ENCODE peak calls at places on chromosome 16, in seven cellular contexts. J is CD8-positive, alpha-beta T cell; I is IMR-90; M is tibial nerve; U is small intestine; B is naive thymus-derived CD4-positive, alpha-beta T cell; S is H9. X is an unnamed sample. For H3K4me1, the result is how much of the 10 kb centered on the place peaks cover.

GRCh38 chr16:4319454-4319853 is 3.6 kb downstream of the GLIS2 start:
- DNase-seq in B (no peak), I (no peak), J (peak), M (no peak), U (no peak), S (no peak), X (peak)

GRCh38 chr16:30458561-30459394 is 13.1 kb upstream of the SEPHS2 start:
- DNase-seq in S (no peak), M (no peak), B (peak), I (no peak), U (peak), J (peak), X (no peak)

GRCh38 chr16:55126456-55126855 is 195.8 kb downstream of the IRX5 start:
- DNase-seq in U (no peak), J (no peak), S (no peak), I (no peak), M (no peak), B (no peak), X (no peak)

GRCh38 chr16:83147244-83147643 is 520.5 kb downstream of the CDH13 start:
- DNase-seq in S (no peak), U (no peak), M (no peak), I (peak), B (no peak), J (no peak), X (no peak)

GRCh38 chr16:27123795-27124194 is 57.1 kb downstream of the C16orf82 start:
- DNase-seq in B (no peak), M (no peak), I (peak), U (no peak), S (no peak), J (no peak), X (no peak)

GRCh38 chr16:159136-159849 is 6.5 kb upstream of the HBM start:
- DNase-seq in U (no peak), B (no peak), J (no peak), I (no peak), M (no peak), S (no peak), X (no peak)

GRCh38 chr16:11211977-11212818 is 43.8 kb downstream of the SOCS1 start:
- DNase-seq in J (no peak), U (no peak), B (no peak), S (no peak), M (no peak), I (no peak), X (no peak)

GRCh38 chr16:75679366-75679765 is 2.6 kb upstream of the CPHXL2 start:
- DNase-seq in U (no peak), B (no peak), S (no peak), M (no peak), I (no peak), J (no peak), X (no peak)

GRCh38 chr16:3480901-3481695 is 14.2 kb downstream of the C16orf90 start:
- DNase-seq in U (no peak), I (no peak), J (no peak), B (no peak), S (no peak), M (no peak), X (no peak)

GRCh38 chr16:31476305-31477219 is 4.6 kb downstream of the TGFB1I1 start:
- DNase-seq in I (no peak), M (peak), U (peak), B (peak), S (peak), J (peak), X (peak)

GRCh38 chr16:89700649-89701424 is 668 bp downstream of the SPATA2L start:
- DNase-seq in B (peak), U (peak), S (peak), J (peak), M (no peak), I (peak), X (peak)

GRCh38 chr16:12097523-12098428 is 121.2 kb downstream of the SNX29 start:
- DNase-seq in J (no peak), M (no peak), I (peak), S (no peak), U (no peak), B (no peak), X (no peak)

GRCh38 chr16:79647586-79647985 is 47.0 kb upstream of the MAF start:
- DNase-seq in I (no peak), S (no peak), M (no peak), B (no peak), U (no peak), J (no peak), X (no peak)

GRCh38 chr16:87556941-87557459 is 45.3 kb upstream of the JPH3 start:
- DNase-seq in M (no peak), S (no peak), I (peak), B (no peak), U (no peak), J (no peak), X (no peak)

GRCh38 chr16:84836234-84836647 is 16.5 kb downstream of the CRISPLD2 start:
- DNase-seq in S (peak), B (no peak), J (no peak), M (peak), I (peak), U (no peak), X (no peak)

GRCh38 chr16:85250609-85251223 is 138.4 kb upstream of the CIBAR2 start:
- DNase-seq in J (no peak), S (no peak), U (no peak), M (no peak), B (no peak), I (no peak), X (no peak)

GRCh38 chr16:72434159-72434558 is 262.2 kb upstream of the PMFBP1 start:
- DNase-seq in I (peak), S (no peak), M (no peak), J (no peak), U (no peak), B (no peak), X (peak)

GRCh38 chr16:24217456-24217855 is 38.7 kb upstream of the CACNG3 start:
- DNase-seq in S (no peak), B (no peak), J (no peak), U (peak), I (no peak), M (no peak), X (no peak)
- H3K4me1 ChIP-seq in S (under half), B (under half), J (under half), U (under half), I (under half), M (under half), X (under half)

GRCh38 chr16:69840975-69841374 is 78.8 kb downstream of the WWP2 start:
- DNase-seq in M (no peak), I (no peak), S (no peak), U (peak), J (no peak), B (no peak), X (no peak)

GRCh38 chr16:69837380-69837779 is 75.2 kb downstream of the WWP2 start:
- DNase-seq in I (no peak), M (no peak), U (no peak), J (no peak), S (no peak), B (no peak), X (no peak)

GRCh38 chr16:69839240-69839688 is 77.1 kb downstream of the WWP2 start:
- DNase-seq in B (no peak), I (no peak), M (no peak), J (no peak), U (peak), S (no peak), X (no peak)

GRCh38 chr16:69838417-69838990 is 76.4 kb downstream of the WWP2 start:
- DNase-seq in B (no peak), I (no peak), U (no peak), M (no peak), J (no peak), S (no peak), X (no peak)

DNA sequence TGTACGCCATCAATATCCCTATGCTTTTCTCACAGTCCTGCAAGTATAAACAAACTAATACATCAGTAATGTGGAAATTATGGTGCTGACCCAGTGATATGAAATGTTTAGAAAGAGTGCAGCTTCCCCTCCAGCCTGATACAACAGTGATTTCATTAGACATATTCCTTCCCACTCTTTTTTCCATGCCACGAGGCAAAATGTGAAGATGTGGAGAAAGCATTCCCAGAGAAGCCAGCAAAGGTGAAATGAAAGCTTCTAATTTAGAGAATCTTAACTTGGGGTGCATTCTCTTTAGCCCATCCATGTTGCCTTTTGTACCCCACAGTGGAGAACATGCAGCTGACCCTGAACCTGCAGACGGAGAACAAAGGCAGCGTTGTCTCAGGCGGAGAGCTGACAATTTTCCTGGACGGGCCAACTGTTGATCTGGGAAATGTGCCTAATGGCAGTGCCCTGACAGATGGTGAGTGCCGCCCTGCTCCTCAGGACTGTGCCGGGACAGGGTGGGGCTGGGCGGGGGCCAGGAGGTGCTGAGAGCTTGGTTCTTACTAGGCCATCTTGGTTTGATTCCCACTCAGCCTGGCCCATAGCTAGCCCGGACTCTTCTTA is 77.8 kb downstream of the WWP2 start:
- DNase-seq in J (no peak), S (no peak), I (no peak), M (no peak), B (no peak), U (peak), X (no peak)
- H3K4me1 ChIP-seq in J (under half), S (under half), I (under half), M (under half), B (under half), U (under half), X (under half)

GRCh38 chr16:22370038-22370541 is 4.3 kb downstream of the CDR2 start:
- DNase-seq in I (peak), U (no peak), B (no peak), M (no peak), J (no peak), S (no peak), X (no peak)
- H3K4me1 ChIP-seq in I (under half), U (under half), B (under half), M (under half), J (half or more), S (under half), X (half or more)

GRCh38 chr16:50183316-50183715 is 30.2 kb downstream of the TENT4B start:
- DNase-seq in I (peak), J (no peak), U (no peak), S (no peak), M (no peak), B (no peak), X (no peak)

GRCh38 chr16:50193594-50193993 is 40.5 kb downstream of the TENT4B start:
- DNase-seq in M (no peak), J (no peak), S (no peak), U (no peak), B (no peak), I (peak), X (no peak)

GRCh38 chr16:50185005-50185505 is 31.9 kb downstream of the TENT4B start:
- DNase-seq in S (no peak), B (no peak), M (no peak), I (peak), U (peak), J (no peak), X (no peak)

GRCh38 chr16:50190292-50190691 is 37.2 kb downstream of the TENT4B start:
- DNase-seq in M (no peak), B (no peak), J (no peak), S (no peak), U (no peak), I (no peak), X (no peak)

GRCh38 chr16:50188619-50189136 is 35.6 kb downstream of the TENT4B start:
- DNase-seq in M (no peak), J (no peak), B (no peak), I (no peak), S (no peak), U (no peak), X (no peak)
- H3K4me1 ChIP-seq in M (under half), J (under half), B (under half), I (under half), S (under half), U (under half), X (under half)

GRCh38 chr16:2208772-2209171 is 1.9 kb downstream of the BRICD5 start:
- DNase-seq in I (no peak), M (no peak), J (no peak), U (no peak), B (no peak), S (no peak), X (no peak)
- H3K4me1 ChIP-seq in I (under half), M (under half), J (under half), U (under half), B (under half), S (under half), X (under half)

GRCh38 chr16:86297391-86297790 is 212.9 kb upstream of the FOXF1 start:
- DNase-seq in U (no peak), B (no peak), J (no peak), I (peak), S (no peak), M (no peak), X (no peak)
- H3K4me1 ChIP-seq in U (under half), B (under half), J (under half), I (half or more), S (under half), M (under half), X (under half)

DNA sequence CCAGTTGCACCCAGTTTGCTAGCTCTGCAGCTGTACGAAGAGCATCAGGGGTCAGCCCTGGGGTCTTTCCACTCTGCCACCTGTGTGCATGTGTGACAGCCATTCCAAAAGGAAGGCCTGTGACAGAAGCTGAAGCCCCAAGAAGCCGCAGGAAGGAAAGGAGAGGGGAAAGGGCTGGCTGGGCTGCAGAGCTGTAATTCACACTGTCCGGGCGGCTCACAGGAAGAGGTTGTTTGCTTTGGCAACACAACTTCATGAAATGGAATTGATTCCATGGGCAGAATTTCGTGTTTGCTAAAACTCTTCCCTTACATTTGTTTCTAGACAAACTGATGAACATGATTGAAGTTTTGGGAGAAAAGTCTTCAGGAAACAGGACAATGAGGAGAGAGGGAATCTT is 14.8 kb downstream of the TMEM204 start:
- DNase-seq in S (no peak), U (no peak), I (no peak), B (no peak), J (no peak), M (no peak), X (no peak)
- H3K4me1 ChIP-seq in S (under half), U (under half), I (under half), B (under half), J (half or more), M (under half), X (under half)

X was measured in CD4-positive, CD25-positive, alpha-beta regulatory T cell.